ENCODE peak calls at places on chromosome 21, in six cellular contexts. One of them, this sample, is unnamed.

GRCh38 chr21:45927851-45928850 is 53.4 kb upstream of the COL6A1 start:
- DNase-seq in iPS DF 19.7: no peak
- DNase-seq in effector memory CD4-positive, alpha-beta T cell: no peak
- DNase-seq in PC-9: no peak
- DNase-seq in AG09319: no peak
- DNase-seq in SW 1271: no peak
- DNase-seq in this sample: no peak

GRCh38 chr21:32163386-32163785 is 115.5 kb downstream of the MIS18A start:
- DNase-seq in effector memory CD4-positive, alpha-beta T cell: no peak
- DNase-seq in PC-9: no peak
- DNase-seq in AG09319: no peak
- DNase-seq in SW 1271: no peak
- DNase-seq in iPS DF 19.7: no peak
- DNase-seq in this sample: no peak

GRCh38 chr21:34974162-34974981 is 74.7 kb downstream of the RUNX1 start:
- DNase-seq in SW 1271: no peak
- DNase-seq in iPS DF 19.7: no peak
- DNase-seq in AG09319: no peak
- DNase-seq in effector memory CD4-positive, alpha-beta T cell: peak
- DNase-seq in PC-9: no peak
- DNase-seq in this sample: no peak

GRCh38 chr21:34996304-34997081 is 52.6 kb downstream of the RUNX1 start:
- DNase-seq in AG09319: peak
- DNase-seq in iPS DF 19.7: no peak
- DNase-seq in effector memory CD4-positive, alpha-beta T cell: no peak
- DNase-seq in SW 1271: no peak
- DNase-seq in PC-9: no peak
- DNase-seq in this sample: no peak

GRCh38 chr21:14956826-14957225 is 108.0 kb downstream of the NRIP1 start:
- DNase-seq in iPS DF 19.7: no peak
- DNase-seq in SW 1271: no peak
- DNase-seq in PC-9: peak
- DNase-seq in AG09319: no peak
- DNase-seq in effector memory CD4-positive, alpha-beta T cell: no peak
- DNase-seq in this sample: no peak

GRCh38 chr21:33015091-33015490 is 10.6 kb upstream of the OLIG2 start:
- DNase-seq in SW 1271: no peak
- DNase-seq in iPS DF 19.7: no peak
- DNase-seq in PC-9: no peak
- DNase-seq in AG09319: no peak
- DNase-seq in effector memory CD4-positive, alpha-beta T cell: no peak
- DNase-seq in this sample: no peak

GRCh38 chr21:29029524-29029923 is 5.1 kb downstream of the USP16 start:
- DNase-seq in iPS DF 19.7: no peak
- DNase-seq in SW 1271: no peak
- DNase-seq in effector memory CD4-positive, alpha-beta T cell: no peak
- DNase-seq in AG09319: no peak
- DNase-seq in PC-9: no peak
- DNase-seq in this sample: no peak

GRCh38 chr21:21750124-21750825 is 752.1 kb downstream of the NCAM2 start:
- DNase-seq in PC-9: no peak
- DNase-seq in iPS DF 19.7: no peak
- DNase-seq in AG09319: no peak
- DNase-seq in effector memory CD4-positive, alpha-beta T cell: no peak
- DNase-seq in SW 1271: no peak
- DNase-seq in this sample: no peak

GRCh38 chr21:42599962-42600361 is 53.5 kb upstream of the PDE9A start:
- DNase-seq in PC-9: no peak
- DNase-seq in SW 1271: no peak
- DNase-seq in AG09319: no peak
- DNase-seq in effector memory CD4-positive, alpha-beta T cell: no peak
- DNase-seq in iPS DF 19.7: no peak
- DNase-seq in this sample: no peak

GRCh38 chr21:35476616-35477395 is 427.7 kb upstream of the RUNX1 start:
- DNase-seq in PC-9: no peak
- DNase-seq in SW 1271: no peak
- DNase-seq in iPS DF 19.7: no peak
- DNase-seq in AG09319: no peak
- DNase-seq in effector memory CD4-positive, alpha-beta T cell: no peak
- DNase-seq in this sample: no peak

GRCh38 chr21:15638856-15639549 is 90.8 kb upstream of the USP25 start:
- DNase-seq in PC-9: peak
- DNase-seq in iPS DF 19.7: no peak
- DNase-seq in AG09319: no peak
- DNase-seq in effector memory CD4-positive, alpha-beta T cell: no peak
- DNase-seq in SW 1271: no peak
- DNase-seq in this sample: no peak

GRCh38 chr21:42298237-42298636 is 17.0 kb downstream of the TFF3 start:
- DNase-seq in PC-9: peak
- DNase-seq in SW 1271: no peak
- DNase-seq in AG09319: no peak
- DNase-seq in effector memory CD4-positive, alpha-beta T cell: no peak
- DNase-seq in iPS DF 19.7: no peak
- DNase-seq in this sample: no peak

GRCh38 chr21:35212393-35213127 is 163.5 kb upstream of the RUNX1 start:
- DNase-seq in iPS DF 19.7: no peak
- DNase-seq in SW 1271: no peak
- DNase-seq in PC-9: no peak
- DNase-seq in AG09319: no peak
- DNase-seq in effector memory CD4-positive, alpha-beta T cell: no peak
- DNase-seq in this sample: no peak

GRCh38 chr21:46603228-46603627 is 1.7 kb downstream of the S100B start:
- DNase-seq in SW 1271: no peak
- DNase-seq in AG09319: no peak
- DNase-seq in iPS DF 19.7: peak
- DNase-seq in PC-9: no peak
- DNase-seq in effector memory CD4-positive, alpha-beta T cell: no peak
- DNase-seq in this sample: no peak